ENCODE peak calls at places on chromosomes 5 and 9, in five cellular contexts. G is lower lobe of right lung, M is epithelial cell of esophagus, N is brain microvascular endothelial cell, D is fibroblast of pulmonary artery. I is an unnamed sample.

GRCh38 chr5:33726422-33727165 is 165.2 kb downstream of the ADAMTS12 start:
- DNase-seq in D (peak), M (no peak), N (peak), G (no peak), I (peak)

GRCh38 chr9:126704157-126704941 is 90.6 kb downstream of the LMX1B start:
- DNase-seq in M (peak), G (peak), N (peak), D (peak), I (peak)

GRCh38 chr9:30846644-30847043 is 1537.8 kb upstream of the ACO1 start:
- DNase-seq in G (no peak), D (no peak), N (no peak), M (no peak), I (no peak)

GRCh38 chr9:21854594-21854993 is 52.2 kb downstream of the MTAP start:
- DNase-seq in G (peak), N (peak), M (peak), D (peak), I (peak)

GRCh38 chr9:106970219-106970975 is 107.4 kb downstream of the ZNF462 start:
- DNase-seq in N (no peak), M (no peak), D (no peak), G (no peak), I (peak)

GRCh38 chr9:127991017-127991756 is 10.4 kb upstream of the EEIG1 start:
- DNase-seq in M (peak), N (no peak), D (no peak), G (no peak), I (no peak)

GRCh38 chr9:132288956-132289355 is 65.8 kb downstream of the SETX start:
- DNase-seq in D (no peak), M (no peak), G (no peak), N (peak), I (no peak)

GRCh38 chr5:159547466-159548195 is 217.3 kb upstream of the IL12B start:
- DNase-seq in G (no peak), M (no peak), D (no peak), N (no peak), I (no peak)

GRCh38 chr9:31272456-31273295 is 1111.8 kb upstream of the ACO1 start:
- DNase-seq in N (no peak), G (no peak), M (peak), D (no peak), I (no peak)

DNA sequence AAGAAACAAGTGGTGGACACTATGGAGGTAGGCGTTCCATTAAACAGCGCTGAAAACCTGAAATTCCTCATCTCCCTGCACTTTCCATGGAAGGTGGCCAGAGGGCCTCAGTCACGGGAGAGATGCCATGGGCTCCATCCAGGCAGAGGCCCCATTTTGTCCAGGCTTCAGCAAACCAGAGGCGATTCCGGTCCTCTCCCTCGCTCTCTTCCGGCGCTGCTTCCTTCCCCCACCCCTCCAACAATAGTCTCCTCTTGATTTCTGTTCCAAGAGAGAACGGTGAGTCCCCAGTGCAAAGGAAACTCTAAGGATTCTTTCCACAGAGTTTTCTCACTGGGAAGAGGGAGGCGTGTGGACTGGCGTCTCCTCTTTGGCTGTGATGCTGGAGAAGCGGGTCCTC is 7.5 kb downstream of the ZNF366 start:
- DNase-seq in M (no peak), D (no peak), N (no peak), G (no peak), I (no peak)
- TF ChIP-seq CTCF in M (no peak), D (no peak), N (no peak), G (no peak), I (no peak)

DNA sequence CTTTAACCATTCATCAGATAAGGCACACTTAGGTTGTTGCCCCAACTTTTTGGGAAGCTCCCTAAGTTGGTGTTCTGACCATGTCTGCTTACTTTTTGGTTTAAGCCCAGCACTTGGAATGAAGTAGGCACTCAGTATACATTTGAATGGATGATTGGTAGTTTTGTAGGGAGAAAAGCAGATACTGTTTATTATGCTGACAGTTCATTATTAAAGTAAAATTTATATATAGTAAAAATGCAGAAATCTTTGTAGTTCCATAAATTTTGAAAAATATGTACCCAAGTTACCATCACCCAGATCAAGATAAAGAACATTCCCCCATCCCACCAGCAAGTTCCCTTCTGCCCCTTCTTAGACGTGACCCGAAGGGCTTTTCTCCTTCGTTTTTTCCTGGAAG is 35.4 kb downstream of the PRKACG start:
- DNase-seq in N (no peak), D (no peak), G (no peak), M (no peak), I (no peak)
- H3K4me3 ChIP-seq in N (no peak), D (no peak), G (no peak), M (no peak), I (no peak)

GRCh38 chr5:107860044-107860443 is 189.3 kb upstream of the EFNA5 start:
- DNase-seq in G (no peak), D (no peak), N (no peak), M (no peak), I (no peak)
- TF ChIP-seq CTCF in G (no peak), D (no peak), N (no peak), M (no peak), I (no peak)

GRCh38 chr9:97847474-97848236 is 5.4 kb upstream of the FOXE1 start:
- DNase-seq in N (no peak), G (no peak), D (no peak), M (no peak), I (no peak)
- H3K4me3 ChIP-seq in N (no peak), G (no peak), D (no peak), M (no peak), I (no peak)

DNA sequence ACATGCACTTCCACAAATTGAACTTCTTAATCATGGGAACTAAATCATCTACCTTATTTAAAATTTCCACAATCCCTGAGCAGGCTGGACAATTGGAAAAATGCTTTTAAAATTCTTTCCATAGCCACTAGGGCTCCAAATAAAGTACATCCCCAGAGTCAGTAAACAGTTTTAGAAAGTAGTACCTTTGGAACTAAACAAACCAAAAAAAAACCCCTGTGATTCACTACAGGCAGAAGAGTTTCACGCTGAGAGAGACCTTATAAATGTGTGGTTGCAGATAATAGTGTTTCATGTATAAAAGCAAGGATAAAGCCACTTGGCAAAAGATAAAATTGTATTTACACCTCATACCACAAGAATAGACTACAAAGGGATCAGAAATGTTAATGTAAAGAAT is 11.8 kb upstream of the HMGCR start:
- DNase-seq in D (no peak), N (no peak), G (no peak), M (no peak), I (no peak)
- TF ChIP-seq CTCF in D (no peak), N (peak), G (no peak), M (no peak), I (no peak)